ENCODE peak calls at places on chromosomes 3 and 15, in five cellular contexts. Q is AG09319, U is caudate nucleus, Y is left cardiac atrium, B is choroid plexus epithelial cell. E is an unnamed sample.

GRCh38 chr15:64246364-64247189 is 83.8 kb upstream of the PPIB start:
- DNase-seq in U (no peak), Q (peak), Y (no peak), B (peak), E (peak)

GRCh38 chr15:78421241-78421994 is 16.6 kb upstream of the IREB2 start:
- DNase-seq in B (no peak), Y (no peak), U (no peak), Q (no peak), E (peak)

GRCh38 chr3:107077391-107077790 is 299.8 kb upstream of the CCDC54 start:
- DNase-seq in U (no peak), Q (no peak), Y (no peak), B (no peak), E (no peak)

GRCh38 chr3:153602801-153603200 is 440.8 kb downstream of the RAP2B start:
- DNase-seq in U (no peak), B (no peak), Y (no peak), Q (no peak), E (no peak)

GRCh38 chr3:127857270-127857801 is 35.0 kb upstream of the MGLL start:
- DNase-seq in U (no peak), Y (no peak), B (peak), Q (no peak), E (no peak)

GRCh38 chr3:98733778-98734281 is 29.3 kb upstream of the ST3GAL6 start:
- DNase-seq in Y (no peak), U (no peak), B (peak), Q (no peak), E (no peak)

GRCh38 chr3:196948442-196949365 is 6.4 kb upstream of the NCBP2 start:
- DNase-seq in U (no peak), B (peak), Q (no peak), Y (no peak), E (no peak)

GRCh38 chr3:53726654-53727053 is 119.6 kb downstream of the CHDH start:
- DNase-seq in Y (no peak), U (no peak), B (no peak), Q (no peak), E (no peak)

GRCh38 chr3:12444582-12445468 is 39.5 kb upstream of the TSEN2 start:
- DNase-seq in U (no peak), Q (no peak), B (peak), Y (no peak), E (no peak)

GRCh38 chr15:68052431-68052830 is 1.7 kb upstream of the PIAS1 start:
- DNase-seq in Y (no peak), Q (no peak), U (no peak), B (no peak), E (no peak)

GRCh38 chr3:48430359-48431101 is 644 bp upstream of the PLXNB1 start:
- DNase-seq in B (no peak), Y (no peak), Q (no peak), U (no peak), E (no peak)

GRCh38 chr15:50051811-50052419 is 67.1 kb downstream of the ATP8B4 start:
- DNase-seq in Q (peak), Y (peak), U (peak), B (peak), E (peak)

GRCh38 chr15:69604050-69604378 is 151.4 kb downstream of the RPLP1 start:
- DNase-seq in Q (no peak), B (peak), Y (no peak), U (no peak), E (no peak)

GRCh38 chr15:62559049-62559733 is 394.1 kb upstream of the C2CD4B start:
- DNase-seq in U (no peak), Q (peak), B (peak), Y (peak), E (no peak)

GRCh38 chr3:157067114-157067513 is 92.8 kb downstream of the CCNL1 start:
- DNase-seq in U (no peak), Y (no peak), Q (no peak), B (no peak), E (no peak)

GRCh38 chr15:39466428-39466827 is 114.5 kb upstream of the THBS1 start:
- DNase-seq in B (no peak), Y (peak), U (no peak), Q (peak), E (no peak)

GRCh38 chr15:49621327-49622210 is 721 bp downstream of the DTWD1 start:
- DNase-seq in Q (no peak), U (no peak), B (peak), Y (no peak), E (no peak)

GRCh38 chr3:5301671-5302297 is 114.3 kb downstream of the EDEM1 start:
- DNase-seq in Y (no peak), Q (no peak), U (no peak), B (no peak), E (no peak)

GRCh38 chr15:80580107-80580506 is 115.0 kb upstream of the ABHD17C start:
- DNase-seq in Q (peak), U (no peak), Y (no peak), B (peak), E (peak)

GRCh38 chr15:78034495-78035191 is 42.9 kb downstream of the TBC1D2B start:
- DNase-seq in B (peak), Y (no peak), U (no peak), Q (no peak), E (no peak)

GRCh38 chr3:72753495-72753894 is 94.8 kb downstream of the SHQ1 start:
- DNase-seq in Y (no peak), B (no peak), Q (no peak), U (no peak), E (no peak)

GRCh38 chr3:32780735-32781210 is 37.0 kb upstream of the TRIM71 start:
- DNase-seq in Y (peak), U (no peak), B (peak), Q (no peak), E (no peak)

GRCh38 chr3:64687381-64687780 is 419 bp downstream of the ADAMTS9 start:
- DNase-seq in Q (no peak), Y (no peak), U (no peak), B (no peak), E (no peak)

GRCh38 chr3:115100806-115101205 is 46.3 kb downstream of the ZBTB20 start:
- DNase-seq in Q (no peak), B (no peak), U (no peak), Y (no peak), E (no peak)

GRCh38 chr15:53126144-53126543 is 336.0 kb upstream of the ONECUT1 start:
- DNase-seq in Y (no peak), U (no peak), Q (no peak), B (no peak), E (no peak)

GRCh38 chr3:148319960-148320359 is 377.7 kb upstream of the AGTR1 start:
- DNase-seq in B (no peak), Q (no peak), U (no peak), Y (no peak), E (no peak)

GRCh38 chr3:48750906-48751305 is 33.9 kb upstream of the IP6K2 start:
- DNase-seq in B (no peak), Y (no peak), Q (no peak), U (no peak), E (no peak)

GRCh38 chr15:33200903-33201302 is 6.4 kb upstream of the FMN1 start:
- DNase-seq in U (no peak), Q (no peak), Y (no peak), B (no peak), E (no peak)